ENCODE peak calls at places on chromosomes 4 and X, in four cellular contexts. K is NCI-H1436 treated with DMSO at 0.1 percent for 48 hours; P is amniotic stem cell; I is effector memory CD8-positive, alpha-beta T cell. M is an unnamed sample.

GRCh38 chr4:128841402-128841801 is 31.9 kb downstream of the JADE1 start:
- DNase-seq in I (no peak), P (no peak), K (no peak), M (no peak)

GRCh38 chr4:159103406-159104131 is 690 bp downstream of the RAPGEF2 start:
- DNase-seq in P (peak; percentile 22), I (peak; percentile 45), K (no peak), M (peak; percentile 23)

GRCh38 chr4:40621592-40622512 is 7.8 kb downstream of the RBM47 start:
- DNase-seq in K (peak; percentile 71), I (no peak), P (peak; percentile 82), M (peak; percentile 17)

GRCh38 chr4:163622351-163623051 is 128.0 kb downstream of the TMA16 start:
- DNase-seq in I (no peak), K (no peak), P (no peak), M (no peak)

GRCh38 chr4:39950861-39951481 is 26.7 kb downstream of the PDS5A start:
- DNase-seq in I (no peak), P (no peak), K (no peak), M (no peak)

GRCh38 chrX:44938111-44938510 is 65.1 kb downstream of the KDM6A start:
- DNase-seq in K (no peak), I (no peak), P (no peak), M (no peak)

GRCh38 chrX:115560211-115560977 is 580 bp upstream of the PLS3 start:
- DNase-seq in P (no peak), K (no peak), I (no peak), M (no peak)

GRCh38 chr4:5800496-5800895 is 89.5 kb downstream of the EVC start:
- DNase-seq in K (no peak), P (no peak), I (no peak), M (no peak)

GRCh38 chr4:69759189-69759604 is 1.2 kb downstream of the SULT1B1 start:
- DNase-seq in P (no peak), I (no peak), K (no peak), M (no peak)

GRCh38 chr4:159856451-159856850 is 753.6 kb downstream of the RAPGEF2 start:
- DNase-seq in P (no peak), K (no peak), I (no peak), M (no peak)

GRCh38 chr4:72446353-72447055 is 122.5 kb downstream of the ADAMTS3 start:
- DNase-seq in K (no peak), I (no peak), P (no peak), M (no peak)

GRCh38 chr4:82898322-82899243 is 2.0 kb upstream of the THAP9 start:
- DNase-seq in P (peak; percentile 40), I (no peak), K (no peak), M (no peak)

GRCh38 chr4:115154826-115155225 is 41.4 kb upstream of the NDST4 start:
- DNase-seq in K (no peak), I (no peak), P (no peak), M (no peak)

GRCh38 chr4:78768447-78769177 is 7.5 kb upstream of the BMP2K start:
- DNase-seq in P (no peak), I (no peak), K (no peak), M (peak; percentile 81)

GRCh38 chr4:143626134-143626859 is 74.2 kb downstream of the FREM3 start:
- DNase-seq in K (no peak), P (no peak), I (no peak), M (no peak)